ENCODE peak calls at places on chromosomes 5 and 9, in five cellular contexts. One of them, this sample, is unnamed.

GRCh38 chr9:3329361-3329760 is 196.4 kb downstream of the RFX3 start:
- DNase-seq in IMR-90: peak
- DNase-seq in neuronal stem cell: no peak
- DNase-seq in mesendoderm: no peak
- DNase-seq in H9: no peak
- DNase-seq in this sample: no peak

GRCh38 chr5:2102821-2103776 is 220.4 kb upstream of the IRX4 start:
- DNase-seq in IMR-90: no peak
- DNase-seq in neuronal stem cell: no peak
- DNase-seq in mesendoderm: peak
- DNase-seq in H9: no peak
- DNase-seq in this sample: no peak

GRCh38 chr9:14080940-14081621 is 232.9 kb downstream of the NFIB start:
- DNase-seq in IMR-90: peak
- DNase-seq in neuronal stem cell: no peak
- DNase-seq in mesendoderm: no peak
- DNase-seq in H9: no peak
- DNase-seq in this sample: peak

GRCh38 chr9:1267141-1267570 is 217.0 kb downstream of the DMRT2 start:
- DNase-seq in IMR-90: no peak
- DNase-seq in neuronal stem cell: no peak
- DNase-seq in mesendoderm: no peak
- DNase-seq in H9: no peak
- DNase-seq in this sample: no peak

GRCh38 chr9:87112656-87113055 is 165.3 kb upstream of the GAS1 start:
- DNase-seq in IMR-90: peak
- DNase-seq in neuronal stem cell: no peak
- DNase-seq in mesendoderm: no peak
- DNase-seq in H9: no peak
- DNase-seq in this sample: no peak

GRCh38 chr5:68459093-68459492 is 243.5 kb downstream of the PIK3R1 start:
- DNase-seq in IMR-90: no peak
- DNase-seq in neuronal stem cell: no peak
- DNase-seq in mesendoderm: no peak
- DNase-seq in H9: no peak
- DNase-seq in this sample: no peak

GRCh38 chr5:132238169-132238744 is 10.6 kb upstream of the P4HA2 start:
- DNase-seq in IMR-90: peak
- DNase-seq in neuronal stem cell: peak
- DNase-seq in mesendoderm: peak
- DNase-seq in H9: peak
- DNase-seq in this sample: peak

GRCh38 chr9:89684912-89685636 is 80.3 kb downstream of the GADD45G start:
- DNase-seq in IMR-90: no peak
- DNase-seq in neuronal stem cell: no peak
- DNase-seq in mesendoderm: no peak
- DNase-seq in H9: no peak
- DNase-seq in this sample: no peak

GRCh38 chr5:142888469-142889085 is 118.4 kb downstream of the ARHGAP26 start:
- DNase-seq in IMR-90: peak
- DNase-seq in neuronal stem cell: peak
- DNase-seq in mesendoderm: peak
- DNase-seq in H9: no peak
- DNase-seq in this sample: peak

GRCh38 chr5:134741052-134741451 is 2.7 kb downstream of the CAMLG start:
- DNase-seq in IMR-90: no peak
- DNase-seq in neuronal stem cell: no peak
- DNase-seq in mesendoderm: no peak
- DNase-seq in H9: no peak
- DNase-seq in this sample: no peak

GRCh38 chr9:127104465-127105311 is 17.7 kb downstream of the ANGPTL2 start:
- DNase-seq in IMR-90: peak
- DNase-seq in neuronal stem cell: no peak
- DNase-seq in mesendoderm: peak
- DNase-seq in H9: no peak
- DNase-seq in this sample: no peak

GRCh38 chr5:125695994-125696679 is 727.1 kb upstream of the GRAMD2B start:
- DNase-seq in IMR-90: peak
- DNase-seq in neuronal stem cell: no peak
- DNase-seq in mesendoderm: no peak
- DNase-seq in H9: no peak
- DNase-seq in this sample: peak

GRCh38 chr5:32066448-32066847 is 107.7 kb downstream of the GOLPH3 start:
- DNase-seq in IMR-90: no peak
- DNase-seq in neuronal stem cell: no peak
- DNase-seq in mesendoderm: no peak
- DNase-seq in H9: no peak
- DNase-seq in this sample: no peak

GRCh38 chr9:127683723-127684122 is 23.1 kb upstream of the CFAP157 start:
- DNase-seq in IMR-90: peak
- DNase-seq in neuronal stem cell: no peak
- DNase-seq in mesendoderm: no peak
- DNase-seq in H9: no peak
- DNase-seq in this sample: peak

GRCh38 chr9:112861638-112862555 is 28.8 kb downstream of the SLC46A2 start:
- DNase-seq in IMR-90: peak
- DNase-seq in neuronal stem cell: no peak
- DNase-seq in mesendoderm: no peak
- DNase-seq in H9: no peak
- DNase-seq in this sample: peak

GRCh38 chr5:29077451-29077850 is 2039.1 kb upstream of the CDH9 start:
- DNase-seq in IMR-90: no peak
- DNase-seq in neuronal stem cell: no peak
- DNase-seq in mesendoderm: peak
- DNase-seq in H9: no peak
- DNase-seq in this sample: no peak

GRCh38 chr9:133725886-133726285 is 12.3 kb downstream of the SARDH start:
- DNase-seq in IMR-90: no peak
- DNase-seq in neuronal stem cell: no peak
- DNase-seq in mesendoderm: no peak
- DNase-seq in H9: no peak
- DNase-seq in this sample: no peak

GRCh38 chr5:40790947-40791593 is 7.1 kb downstream of the PRKAA1 start:
- DNase-seq in IMR-90: peak
- DNase-seq in neuronal stem cell: no peak
- DNase-seq in mesendoderm: no peak
- DNase-seq in H9: no peak
- DNase-seq in this sample: no peak

GRCh38 chr5:79235578-79236363 is at the start of gene JMY:
- DNase-seq in IMR-90: peak
- DNase-seq in neuronal stem cell: peak
- DNase-seq in mesendoderm: peak
- DNase-seq in H9: peak
- DNase-seq in this sample: peak

GRCh38 chr5:142466195-142466951 is 141.6 kb upstream of the SPRY4 start:
- DNase-seq in IMR-90: peak
- DNase-seq in neuronal stem cell: no peak
- DNase-seq in mesendoderm: no peak
- DNase-seq in H9: no peak
- DNase-seq in this sample: peak

DNA sequence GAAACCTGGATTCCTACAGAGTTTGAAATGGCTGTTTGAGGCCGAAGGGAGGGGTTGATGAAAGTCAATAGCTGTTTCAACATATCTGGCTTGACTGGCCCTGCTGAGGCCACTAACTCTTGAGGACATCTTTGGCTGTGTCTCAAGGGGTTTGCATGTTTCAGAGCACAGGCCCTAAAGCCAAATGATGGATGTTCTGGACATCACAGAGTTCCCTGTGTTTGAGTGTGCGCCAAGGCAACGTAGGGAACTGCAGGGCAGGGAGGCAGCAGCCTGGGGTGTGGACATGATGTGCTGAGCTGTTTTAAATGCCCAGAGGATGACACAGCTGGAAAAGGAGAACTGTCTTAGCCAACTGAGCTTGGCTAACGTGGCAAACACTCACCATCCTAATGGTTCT is 89.6 kb downstream of the RAPGEF1 start:
- DNase-seq in IMR-90: peak
- DNase-seq in neuronal stem cell: no peak
- DNase-seq in mesendoderm: no peak
- DNase-seq in H9: no peak
- DNase-seq in this sample: peak
- H3K18ac ChIP-seq in IMR-90: no peak
- H3K18ac ChIP-seq in neuronal stem cell: no peak
- H3K18ac ChIP-seq in mesendoderm: no peak
- H3K18ac ChIP-seq in H9: no peak
- H3K18ac ChIP-seq in this sample: no peak

GRCh38 chr9:105245720-105246161 is 1.3 kb downstream of the SLC44A1 start:
- DNase-seq in IMR-90: no peak
- DNase-seq in neuronal stem cell: no peak
- DNase-seq in mesendoderm: no peak
- DNase-seq in H9: no peak
- DNase-seq in this sample: no peak

GRCh38 chr9:105244996-105245719 is 707 bp downstream of the SLC44A1 start:
- DNase-seq in IMR-90: no peak
- DNase-seq in neuronal stem cell: peak
- DNase-seq in mesendoderm: peak
- DNase-seq in H9: peak
- DNase-seq in this sample: peak

GRCh38 chr9:105243935-105244273 is 547 bp upstream of the SLC44A1 start:
- DNase-seq in IMR-90: no peak
- DNase-seq in neuronal stem cell: no peak
- DNase-seq in mesendoderm: no peak
- DNase-seq in H9: no peak
- DNase-seq in this sample: no peak

GRCh38 chr9:105243015-105243686 is 1.3 kb upstream of the SLC44A1 start:
- DNase-seq in IMR-90: peak
- DNase-seq in neuronal stem cell: no peak
- DNase-seq in mesendoderm: peak
- DNase-seq in H9: no peak
- DNase-seq in this sample: peak

GRCh38 chr9:105244274-105244995 is at the start of gene SLC44A1:
- DNase-seq in IMR-90: peak
- DNase-seq in neuronal stem cell: peak
- DNase-seq in mesendoderm: peak
- DNase-seq in H9: peak
- DNase-seq in this sample: peak
- H3K18ac ChIP-seq in IMR-90: peak
- H3K18ac ChIP-seq in neuronal stem cell: peak
- H3K18ac ChIP-seq in mesendoderm: peak
- H3K18ac ChIP-seq in H9: peak
- H3K18ac ChIP-seq in this sample: peak

DNA sequence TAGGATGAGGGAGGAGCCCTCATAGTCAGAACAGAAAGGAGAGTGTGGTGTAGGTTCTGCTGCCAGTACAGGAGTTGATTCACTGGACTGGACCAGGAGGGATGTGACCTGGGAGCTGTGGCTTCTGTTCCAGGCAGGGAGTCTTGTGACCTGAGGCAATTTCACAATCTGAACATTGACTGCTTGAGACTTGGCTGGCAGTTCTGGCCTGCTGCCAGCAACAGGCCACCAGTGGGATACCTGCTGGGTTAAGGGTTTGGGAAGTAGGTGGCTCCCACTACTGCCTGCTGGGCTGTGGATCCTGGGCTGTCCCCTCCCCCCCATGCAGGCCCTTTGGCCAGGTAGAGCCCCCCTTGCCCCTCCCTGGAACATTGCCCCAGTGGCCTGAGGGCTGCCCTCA is 268.6 kb upstream of the ARRDC3 start:
- DNase-seq in IMR-90: no peak
- DNase-seq in neuronal stem cell: no peak
- DNase-seq in mesendoderm: no peak
- DNase-seq in H9: no peak
- DNase-seq in this sample: no peak
- H3K18ac ChIP-seq in IMR-90: no peak
- H3K18ac ChIP-seq in neuronal stem cell: no peak
- H3K18ac ChIP-seq in mesendoderm: no peak
- H3K18ac ChIP-seq in H9: no peak
- H3K18ac ChIP-seq in this sample: no peak

GRCh38 chr9:135255033-135255842 is 167.8 kb downstream of the OLFM1 start:
- DNase-seq in IMR-90: no peak
- DNase-seq in neuronal stem cell: no peak
- DNase-seq in mesendoderm: no peak
- DNase-seq in H9: no peak
- DNase-seq in this sample: no peak
- H3K18ac ChIP-seq in IMR-90: no peak
- H3K18ac ChIP-seq in neuronal stem cell: peak
- H3K18ac ChIP-seq in mesendoderm: no peak
- H3K18ac ChIP-seq in H9: no peak
- H3K18ac ChIP-seq in this sample: no peak

GRCh38 chr5:62044989-62045388 is 261.0 kb upstream of the KIF2A start:
- DNase-seq in IMR-90: no peak
- DNase-seq in neuronal stem cell: no peak
- DNase-seq in mesendoderm: no peak
- DNase-seq in H9: no peak
- DNase-seq in this sample: no peak

GRCh38 chr5:62046191-62046590 is 259.8 kb upstream of the KIF2A start:
- DNase-seq in IMR-90: no peak
- DNase-seq in neuronal stem cell: no peak
- DNase-seq in mesendoderm: no peak
- DNase-seq in H9: no peak
- DNase-seq in this sample: no peak

GRCh38 chr5:62042007-62042406 is 264.0 kb upstream of the KIF2A start:
- DNase-seq in IMR-90: no peak
- DNase-seq in neuronal stem cell: no peak
- DNase-seq in mesendoderm: no peak
- DNase-seq in H9: no peak
- DNase-seq in this sample: no peak

GRCh38 chr5:62041364-62041763 is 264.6 kb upstream of the KIF2A start:
- DNase-seq in IMR-90: no peak
- DNase-seq in neuronal stem cell: no peak
- DNase-seq in mesendoderm: no peak
- DNase-seq in H9: no peak
- DNase-seq in this sample: no peak

DNA sequence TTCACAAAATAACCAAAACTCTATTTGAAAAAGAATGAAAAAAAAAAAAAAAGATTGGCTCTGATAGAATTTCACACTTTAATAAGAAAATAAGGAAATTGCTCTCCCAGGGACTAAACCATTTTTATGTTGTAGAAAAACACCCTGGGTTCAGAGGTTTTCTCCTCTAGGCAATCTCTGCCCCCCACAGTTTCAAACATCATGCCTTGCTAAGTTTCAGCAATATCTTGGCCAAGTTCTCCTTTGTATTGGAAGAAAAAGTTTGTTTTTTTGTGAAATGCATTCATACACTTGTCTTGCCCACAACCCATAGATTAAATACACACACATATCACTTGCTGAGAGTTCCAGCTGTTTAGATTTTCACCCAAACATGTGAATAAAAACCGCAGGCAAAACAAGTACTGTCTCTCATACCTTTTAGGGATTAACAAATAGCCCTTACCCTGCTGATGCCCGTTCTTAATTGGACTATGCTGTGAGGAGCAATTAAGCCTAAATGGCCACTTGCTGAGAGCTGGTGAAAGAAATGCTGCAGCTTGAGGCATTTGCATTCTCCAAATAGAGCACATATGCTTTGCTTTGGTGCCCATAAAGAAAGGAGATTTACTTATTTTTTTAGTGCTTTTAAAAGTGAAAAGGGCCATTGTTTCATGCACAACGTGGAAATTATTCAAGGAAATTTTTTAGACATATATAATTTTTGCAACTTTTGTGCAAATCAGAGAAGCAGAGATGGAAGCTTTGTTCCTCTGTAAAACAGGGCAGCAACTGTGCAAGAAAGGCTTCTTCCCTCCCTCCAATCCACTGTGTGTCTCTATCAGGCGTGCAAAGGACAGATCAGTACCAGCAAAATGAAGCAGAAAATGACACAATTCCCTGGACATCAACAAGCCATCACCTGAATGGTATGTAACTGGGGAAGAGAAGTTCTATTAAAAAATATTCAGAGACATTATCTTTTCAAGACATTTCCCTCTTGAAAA is 262.4 kb upstream of the KIF2A start:
- DNase-seq in IMR-90: no peak
- DNase-seq in neuronal stem cell: peak
- DNase-seq in mesendoderm: peak
- DNase-seq in H9: peak
- DNase-seq in this sample: no peak
- H3K18ac ChIP-seq in IMR-90: no peak
- H3K18ac ChIP-seq in neuronal stem cell: no peak
- H3K18ac ChIP-seq in mesendoderm: no peak
- H3K18ac ChIP-seq in H9: no peak
- H3K18ac ChIP-seq in this sample: no peak

This sample was measured in mesenchymal stem cell.